ENCODE peak calls at places on chromosomes 12 and 14, in six cellular contexts. H is GM12878, E is H1, O is HepG2, C is K562, U is HCT116. L is an unnamed sample.

GRCh38 chr14:96688629-96689028 is 108.6 kb upstream of the VRK1 start:
- DNase-seq in H (no peak), E (no peak), O (no peak), C (no peak), U (no peak), L (no peak)

GRCh38 chr14:105065280-105066228 is at the start of gene GPR132:
- DNase-seq in H (peak), E (no peak), O (no peak), C (no peak), U (no peak), L (no peak)

GRCh38 chr14:54686219-54686870 is 119.4 kb downstream of the SAMD4A start:
- DNase-seq in H (no peak), E (no peak), O (no peak), C (no peak), U (no peak), L (no peak)

GRCh38 chr12:76226397-76226796 is 121.8 kb downstream of the BBS10 start:
- DNase-seq in H (no peak), E (no peak), O (no peak), C (no peak), U (no peak), L (no peak)

GRCh38 chr14:104100171-104101085 is 14.9 kb downstream of the ASPG start:
- DNase-seq in H (no peak), E (no peak), O (no peak), C (no peak), U (no peak), L (no peak)

GRCh38 chr14:45072121-45072520 is 11.8 kb upstream of the PRPF39 start:
- DNase-seq in H (no peak), E (no peak), O (no peak), C (no peak), U (no peak), L (no peak)

GRCh38 chr14:44370727-44371126 is 136.4 kb downstream of the FSCB start:
- DNase-seq in H (no peak), E (no peak), O (no peak), C (no peak), U (no peak), L (no peak)

GRCh38 chr14:50344831-50345563 is 32.9 kb downstream of the DMAC2L start:
- DNase-seq in H (no peak), E (no peak), O (no peak), C (no peak), U (no peak), L (no peak)

GRCh38 chr14:70192915-70193314 is 4.2 kb upstream of the SLC8A3 start:
- DNase-seq in H (no peak), E (no peak), O (peak), C (peak), U (no peak), L (no peak)

GRCh38 chr14:69376439-69376838 is 21.7 kb downstream of the ERH start:
- DNase-seq in H (no peak), E (no peak), O (peak), C (no peak), U (no peak), L (no peak)

GRCh38 chr14:87615822-87616679 is 376.9 kb downstream of the GALC start:
- DNase-seq in H (no peak), E (peak), O (peak), C (peak), U (peak), L (peak)

GRCh38 chr12:110371408-110372055 is 32.0 kb downstream of the ANAPC7 start:
- DNase-seq in H (peak), E (no peak), O (no peak), C (no peak), U (no peak), L (no peak)

GRCh38 chr12:1828863-1829262 is 8.5 kb downstream of the LRTM2 start:
- DNase-seq in H (no peak), E (no peak), O (no peak), C (no peak), U (no peak), L (no peak)

GRCh38 chr14:104356738-104357688 is 218.6 kb downstream of the KIF26A start:
- DNase-seq in H (no peak), E (no peak), O (no peak), C (peak), U (no peak), L (no peak)

GRCh38 chr12:112979281-112979680 is 962 bp downstream of the OAS2 start:
- DNase-seq in H (peak), E (no peak), O (no peak), C (no peak), U (no peak), L (no peak)

GRCh38 chr14:105201156-105201927 is 20.2 kb upstream of the NUDT14 start:
- DNase-seq in H (no peak), E (peak), O (no peak), C (no peak), U (no peak), L (no peak)

GRCh38 chr12:64256166-64256800 is 34.2 kb upstream of the KICS2 start:
- DNase-seq in H (no peak), E (no peak), O (peak), C (peak), U (peak), L (peak)

GRCh38 chr12:114687802-114688201 is 3.8 kb upstream of the TBX3 start:
- DNase-seq in H (no peak), E (no peak), O (no peak), C (no peak), U (no peak), L (no peak)

GRCh38 chr12:34400423-34400881 is 378.2 kb downstream of the ALG10 start:
- DNase-seq in H (no peak), E (peak), O (no peak), C (no peak), U (no peak), L (no peak)

GRCh38 chr12:89994901-89995300 is 286.3 kb upstream of the ATP2B1 start:
- DNase-seq in H (no peak), E (no peak), O (no peak), C (no peak), U (no peak), L (no peak)

GRCh38 chr14:48970995-48971394 is 615.2 kb downstream of the RPS29 start:
- DNase-seq in H (no peak), E (no peak), O (no peak), C (no peak), U (no peak), L (no peak)

GRCh38 chr14:37721976-37722659 is 126.7 kb downstream of the TTC6 start:
- DNase-seq in H (no peak), E (no peak), O (peak), C (no peak), U (no peak), L (no peak)

GRCh38 chr12:83537428-83538053 is 850.8 kb downstream of the TMTC2 start:
- DNase-seq in H (no peak), E (no peak), O (no peak), C (no peak), U (no peak), L (no peak)

GRCh38 chr12:7060353-7060954 is at the start of gene C1S:
- DNase-seq in H (no peak), E (peak), O (peak), C (peak), U (no peak), L (peak)

GRCh38 chr14:68271996-68272395 is 452.4 kb downstream of the RAD51B start:
- DNase-seq in H (peak), E (no peak), O (no peak), C (no peak), U (no peak), L (no peak)

GRCh38 chr12:120369476-120370342 is 745 bp upstream of the MSI1 start:
- DNase-seq in H (no peak), E (no peak), O (no peak), C (no peak), U (no peak), L (no peak)

GRCh38 chr14:62409909-62410308 is 635.3 kb downstream of the KCNH5 start:
- DNase-seq in H (no peak), E (no peak), O (no peak), C (no peak), U (no peak), L (no peak)

GRCh38 chr14:22602853-22603252 is 4.8 kb downstream of the ABHD4 start:
- DNase-seq in H (no peak), E (no peak), O (no peak), C (no peak), U (no peak), L (no peak)

GRCh38 chr12:127145929-127146789 is 1120.8 kb upstream of the TMEM132C start:
- DNase-seq in H (no peak), E (no peak), O (no peak), C (peak), U (peak), L (no peak)

GRCh38 chr12:116276433-116277216 is 868 bp downstream of the MED13L start:
- DNase-seq in H (no peak), E (peak), O (peak), C (peak), U (no peak), L (no peak)

GRCh38 chr12:44930972-44931600 is 55.0 kb upstream of the NELL2 start:
- DNase-seq in H (no peak), E (no peak), O (peak), C (peak), U (peak), L (peak)

GRCh38 chr12:48197549-48197966 is 5.5 kb downstream of the OR10AD1 start:
- DNase-seq in H (peak), E (no peak), O (no peak), C (peak), U (peak), L (no peak)

GRCh38 chr14:69750495-69750894 is 16.4 kb upstream of the SRSF5 start:
- DNase-seq in H (no peak), E (no peak), O (no peak), C (no peak), U (no peak), L (no peak)

GRCh38 chr12:52992699-52993557 is 13.3 kb upstream of the EIF4B start:
- DNase-seq in H (no peak), E (no peak), O (peak), C (peak), U (peak), L (no peak)

GRCh38 chr12:72346331-72346944 is 74.3 kb downstream of the TRHDE start:
- DNase-seq in H (peak), E (peak), O (peak), C (peak), U (peak), L (peak)

GRCh38 chr12:65967696-65968095 is 143.4 kb downstream of the HMGA2 start:
- DNase-seq in H (no peak), E (no peak), O (no peak), C (no peak), U (no peak), L (no peak)

GRCh38 chr12:58046281-58046680 is 104.9 kb downstream of the ATP23 start:
- DNase-seq in H (no peak), E (no peak), O (no peak), C (no peak), U (no peak), L (no peak)

GRCh38 chr14:51081712-51082111 is 13.2 kb downstream of the TRIM9 start:
- DNase-seq in H (no peak), E (no peak), O (no peak), C (no peak), U (no peak), L (no peak)

GRCh38 chr14:67357583-67358354 is 1.8 kb downstream of the ATP6V1D start:
- DNase-seq in H (no peak), E (no peak), O (no peak), C (peak), U (no peak), L (no peak)

GRCh38 chr12:19068137-19068536 is 61.4 kb upstream of the PLEKHA5 start:
- DNase-seq in H (no peak), E (no peak), O (no peak), C (no peak), U (no peak), L (no peak)
- TF ChIP-seq ZNF274 in H (no peak), E (no peak), O (no peak), C (no peak), U (no peak), L (no peak)

GRCh38 chr12:107400686-107401447 is 284.7 kb upstream of the PWP1 start:
- DNase-seq in H (no peak), E (no peak), O (no peak), C (no peak), U (no peak), L (no peak)
- TF ChIP-seq YY1 in H (no peak), E (no peak), O (no peak), C (no peak), U (no peak), L (no peak)

GRCh38 chr14:100203962-100204834 is 34.7 kb upstream of the YY1 start:
- DNase-seq in H (no peak), E (no peak), O (peak), C (no peak), U (no peak), L (no peak)
- TF ChIP-seq ZNF274 in H (no peak), E (no peak), O (no peak), C (no peak), U (no peak), L (no peak)

DNA sequence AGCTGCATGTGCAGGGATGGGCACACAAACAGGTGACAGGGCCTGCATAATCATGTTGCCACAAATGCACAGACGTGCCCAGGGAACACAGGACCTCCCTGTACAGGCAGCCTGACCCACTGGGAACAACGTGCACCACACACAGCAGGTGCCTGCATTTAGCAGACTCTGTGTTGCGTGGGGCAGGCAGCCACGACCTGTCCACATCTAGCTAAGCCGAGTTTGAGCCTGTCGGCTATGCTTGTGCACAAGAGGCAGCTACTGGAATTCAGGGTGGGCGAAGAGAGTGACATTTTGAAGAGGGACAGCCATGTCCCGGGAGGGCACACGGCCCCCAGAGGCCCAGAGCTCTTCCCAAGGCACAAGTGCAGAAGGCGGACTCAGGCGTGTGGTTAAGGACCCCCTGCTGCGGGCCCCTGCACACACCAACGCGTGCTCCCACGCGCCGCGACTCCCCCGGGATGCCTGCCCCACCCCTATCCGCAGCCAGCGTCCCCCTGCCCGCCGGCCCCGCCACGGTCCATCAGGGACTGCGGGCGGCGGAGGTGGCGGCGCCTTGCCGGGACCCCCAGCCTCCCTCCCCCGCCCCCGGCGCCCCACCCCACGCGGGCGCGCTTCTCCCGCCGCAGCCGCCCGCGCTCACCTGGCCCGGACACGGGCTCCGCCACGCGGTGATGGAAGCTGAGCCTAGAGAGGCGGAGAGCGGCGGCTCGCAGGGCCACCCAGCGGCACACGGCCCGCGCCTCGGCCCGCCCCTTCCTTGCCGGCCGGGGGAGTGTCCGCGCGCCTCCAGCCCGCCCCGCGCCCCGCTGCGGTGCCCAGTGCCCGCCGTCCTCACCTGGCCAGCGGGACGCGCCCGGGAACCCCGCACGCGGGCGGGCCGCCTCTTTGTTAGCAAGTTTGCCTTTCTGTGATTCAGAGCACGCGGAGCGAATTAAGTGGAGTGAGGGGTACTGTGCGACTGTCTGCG is 125.3 kb upstream of the PRMT8 start:
- DNase-seq in H (no peak), E (peak), O (no peak), C (no peak), U (no peak), L (peak)
- TF ChIP-seq YY1 in H (no peak), E (no peak), O (no peak), C (no peak), U (no peak), L (no peak)

DNA sequence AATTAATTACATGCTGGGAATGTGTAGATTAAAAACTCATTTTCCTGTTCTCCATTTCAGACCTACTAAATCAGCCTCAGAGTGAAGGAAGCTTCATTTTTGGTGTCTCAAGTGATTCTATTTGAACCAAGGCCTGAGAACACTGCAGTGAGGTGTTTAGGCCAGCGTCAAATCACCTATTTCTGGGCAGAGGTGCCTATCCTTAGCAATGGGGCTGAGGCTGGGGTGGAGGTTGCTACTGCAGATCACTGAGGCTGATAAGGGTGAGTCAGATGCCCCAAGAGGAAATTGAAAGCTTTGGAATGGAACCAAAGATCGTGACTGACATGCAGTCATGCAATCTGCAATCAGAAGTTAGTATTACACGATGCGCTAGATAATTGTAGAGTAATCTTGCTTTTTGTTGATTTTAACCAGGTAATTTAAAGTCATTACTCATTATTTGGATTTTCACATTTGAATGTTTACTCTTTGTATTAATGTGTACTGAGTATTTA is 4.4 kb downstream of the TXNRD1 start:
- DNase-seq in H (no peak), E (peak), O (peak), C (peak), U (peak), L (no peak)
- TF ChIP-seq ZNF274 in H (no peak), E (no peak), O (no peak), C (no peak), U (no peak), L (no peak)

DNA sequence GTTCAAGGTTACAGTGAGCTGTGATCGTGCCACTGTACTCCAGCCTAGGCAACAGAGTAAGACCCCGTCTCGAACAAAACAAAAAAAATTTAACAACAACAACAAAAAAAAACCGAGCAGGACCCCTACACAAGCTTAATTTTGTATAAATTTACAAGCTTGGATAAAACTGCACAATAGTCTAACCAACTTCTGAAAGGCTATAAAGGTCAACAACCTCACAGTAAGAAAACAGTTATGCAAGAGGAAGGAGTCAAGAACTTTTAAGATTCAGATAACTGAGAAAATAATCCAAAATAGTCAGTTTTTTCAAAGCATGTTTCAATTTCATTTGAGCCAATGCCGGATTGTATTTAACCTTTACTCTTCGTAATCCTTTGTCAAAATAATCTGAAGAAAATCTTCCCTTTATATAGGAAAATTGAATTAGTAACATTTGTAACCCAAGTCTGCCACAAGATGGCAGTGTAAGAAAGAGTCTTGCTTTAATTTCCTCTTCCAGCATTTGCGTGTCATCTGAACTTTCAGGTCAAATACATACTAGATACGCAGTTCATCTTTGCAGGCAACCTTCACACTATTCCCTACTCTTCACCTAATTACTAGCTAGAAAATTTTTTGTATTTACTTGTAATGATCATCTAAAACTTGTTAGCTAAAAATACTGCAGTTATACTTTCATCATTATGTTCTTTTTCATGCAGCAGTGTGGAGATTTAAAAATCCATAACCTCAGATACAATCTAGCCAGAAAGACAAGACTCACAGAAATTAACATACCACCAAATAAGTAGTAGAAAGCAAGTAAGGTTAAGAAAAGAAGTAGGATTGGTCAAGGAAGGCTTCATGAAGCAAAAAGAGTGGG is 5.8 kb downstream of the CCNB1IP1 start:
- DNase-seq in H (peak), E (no peak), O (peak), C (peak), U (peak), L (no peak)
- TF ChIP-seq YY1 in H (no peak), E (no peak), O (no peak), C (no peak), U (no peak), L (no peak)

DNA sequence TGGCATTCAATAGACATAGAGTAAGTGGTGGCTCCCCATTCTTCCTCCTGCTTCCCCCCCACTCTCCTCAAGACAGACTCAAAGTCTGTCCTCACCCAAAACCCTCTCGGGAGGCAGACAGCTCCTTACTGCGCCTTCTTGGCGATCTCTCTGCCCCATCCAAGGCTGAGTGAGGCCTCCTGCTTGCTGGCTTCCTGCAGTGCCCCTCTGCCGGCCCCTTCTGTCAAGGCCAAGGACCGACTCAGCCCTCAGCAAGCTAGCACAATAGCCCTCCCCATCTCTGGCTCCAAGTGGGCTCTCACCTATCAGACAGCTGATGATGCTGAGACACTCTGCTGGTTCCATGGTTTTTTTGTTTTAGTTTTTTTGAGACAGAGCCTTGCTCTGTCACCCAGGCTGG is 62.5 kb upstream of the DLK1 start:
- DNase-seq in H (no peak), E (no peak), O (no peak), C (no peak), U (no peak), L (no peak)
- TF ChIP-seq ZNF274 in H (no peak), E (no peak), O (no peak), C (no peak), U (no peak), L (no peak)

L was measured in NT2/D1.